ENCODE peak calls at places on chromosomes 2 and 18, in nine cellular contexts. U is mammary epithelial cell, O is BE2C, K is brain microvascular endothelial cell, H is lower lobe of right lung, R is MM.1S, I is IMR-90, V is HCT116, T is Karpas-422. W is an unnamed sample.

GRCh38 chr18:25957017-25957416 is 133.4 kb downstream of the SS18 start:
- DNase-seq in V (no peak), T (no peak), U (no peak), R (no peak), O (no peak), I (no peak), H (no peak), K (no peak), W (no peak)

GRCh38 chr2:55910077-55910476 is 13.5 kb downstream of the EFEMP1 start:
- DNase-seq in I (no peak), R (no peak), T (no peak), H (no peak), V (no peak), K (no peak), U (no peak), O (no peak), W (no peak)

GRCh38 chr2:29269095-29270090 is 154.2 kb downstream of the CLIP4 start:
- DNase-seq in I (no peak), U (no peak), K (no peak), V (no peak), T (no peak), O (no peak), R (no peak), H (no peak), W (no peak)

GRCh38 chr2:85851253-85851955 is 37.4 kb downstream of the ST3GAL5 start:
- DNase-seq in I (no peak), O (no peak), V (no peak), U (peak), H (no peak), K (no peak), T (no peak), R (no peak), W (peak)

GRCh38 chr18:11901826-11902438 is 6.2 kb downstream of the MPPE1 start:
- DNase-seq in R (no peak), K (no peak), U (no peak), I (no peak), H (no peak), O (no peak), T (no peak), V (no peak), W (no peak)

GRCh38 chr2:160252278-160252887 is 52.3 kb upstream of the ITGB6 start:
- DNase-seq in K (no peak), U (no peak), T (no peak), H (no peak), R (no peak), I (peak), V (peak), O (no peak), W (no peak)

GRCh38 chr2:28621172-28622100 is 125.6 kb downstream of the PLB1 start:
- DNase-seq in I (peak), T (no peak), U (peak), V (peak), K (peak), R (peak), H (peak), O (no peak), W (peak)

GRCh38 chr2:160269803-160270570 is 69.9 kb upstream of the ITGB6 start:
- DNase-seq in I (peak), R (peak), H (peak), V (peak), K (peak), U (peak), T (no peak), O (peak), W (peak)

GRCh38 chr2:169139993-169140767 is 70.8 kb downstream of the DHRS9 start:
- DNase-seq in U (no peak), O (no peak), I (no peak), H (no peak), K (no peak), R (peak), V (no peak), T (no peak), W (no peak)

GRCh38 chr2:58387701-58388100 is 146.6 kb upstream of the FANCL start:
- DNase-seq in V (no peak), I (no peak), R (no peak), K (no peak), T (no peak), H (no peak), U (peak), O (no peak), W (no peak)

GRCh38 chr2:24313744-24314632 is 46.3 kb downstream of the ITSN2 start:
- DNase-seq in R (no peak), T (no peak), I (peak), U (peak), H (no peak), K (peak), V (no peak), O (no peak), W (no peak)

GRCh38 chr2:138321458-138321857 is 180.1 kb upstream of the SPOPL start:
- DNase-seq in R (no peak), U (no peak), O (no peak), K (no peak), V (no peak), I (no peak), H (no peak), T (no peak), W (no peak)

GRCh38 chr18:61308795-61309393 is 24.3 kb upstream of the CDH20 start:
- DNase-seq in U (no peak), O (no peak), K (peak), R (no peak), I (peak), V (no peak), H (no peak), T (no peak), W (no peak)

GRCh38 chr2:145729993-145730770 is 1210.3 kb upstream of the ZEB2 start:
- DNase-seq in U (no peak), K (no peak), T (no peak), R (no peak), H (no peak), V (no peak), O (no peak), I (no peak), W (no peak)

GRCh38 chr2:38713311-38713710 is 37.9 kb downstream of the SRSF7 start:
- DNase-seq in T (no peak), U (no peak), K (no peak), O (no peak), I (no peak), H (no peak), R (no peak), V (no peak), W (no peak)

GRCh38 chr2:7812231-7812995 is 869.4 kb upstream of the ID2 start:
- DNase-seq in K (peak), O (no peak), U (peak), V (no peak), I (peak), H (no peak), R (no peak), T (no peak), W (peak)

GRCh38 chr2:217307023-217307422 is 447.2 kb upstream of the TNP1 start:
- DNase-seq in T (no peak), O (peak), U (no peak), R (no peak), I (no peak), V (no peak), H (no peak), K (no peak), W (no peak)

GRCh38 chr2:191255756-191256312 is 10.6 kb downstream of the MYO1B start:
- DNase-seq in I (peak), R (no peak), U (peak), V (no peak), T (no peak), H (no peak), O (peak), K (no peak), W (no peak)

GRCh38 chr18:62280058-62280457 is 45.1 kb upstream of the TNFRSF11A start:
- DNase-seq in V (no peak), U (no peak), R (no peak), I (no peak), T (no peak), K (no peak), H (no peak), O (no peak), W (no peak)

GRCh38 chr2:226048625-226049024 is 649.1 kb downstream of the NYAP2 start:
- DNase-seq in H (no peak), T (no peak), K (peak), O (no peak), V (peak), R (no peak), I (peak), U (peak), W (no peak)

GRCh38 chr2:186950694-186951093 is 101.7 kb upstream of the ZSWIM2 start:
- DNase-seq in U (peak), V (no peak), I (peak), O (no peak), R (no peak), H (no peak), T (no peak), K (no peak), W (no peak)

GRCh38 chr2:173929441-173929840 is 35.7 kb downstream of the SP3 start:
- DNase-seq in H (no peak), V (no peak), K (no peak), I (peak), R (no peak), U (no peak), O (no peak), T (no peak), W (no peak)

GRCh38 chr18:43485565-43485964 is 208.3 kb upstream of the SYT4 start:
- DNase-seq in R (peak), V (no peak), U (no peak), H (no peak), K (no peak), O (no peak), T (no peak), I (no peak), W (no peak)

GRCh38 chr2:203705184-203705583 is 1.3 kb upstream of the CD28 start:
- DNase-seq in H (no peak), T (no peak), O (no peak), I (no peak), R (peak), U (no peak), K (no peak), V (no peak), W (no peak)

GRCh38 chr2:120313695-120314615 is 32.0 kb upstream of the INHBB start:
- DNase-seq in K (no peak), O (no peak), V (no peak), T (no peak), U (no peak), I (no peak), H (no peak), R (no peak), W (no peak)

GRCh38 chr2:128237081-128237534 is 81.6 kb downstream of the HS6ST1 start:
- DNase-seq in K (peak), R (no peak), V (no peak), I (peak), U (no peak), T (no peak), O (no peak), H (no peak), W (peak)

GRCh38 chr2:174124171-174124570 is 124.2 kb downstream of the OLA1 start:
- DNase-seq in K (no peak), I (peak), H (no peak), O (no peak), V (no peak), T (no peak), U (no peak), R (no peak), W (no peak)

GRCh38 chr2:143193121-143193520 is 63.9 kb downstream of the ARHGAP15 start:
- DNase-seq in V (no peak), T (no peak), H (no peak), O (no peak), I (no peak), R (no peak), K (no peak), U (no peak), W (no peak)

GRCh38 chr2:112259509-112260294 is 4.9 kb upstream of the ZC3H8 start:
- DNase-seq in R (peak), H (peak), U (peak), I (peak), V (peak), O (peak), T (peak), K (peak), W (peak)

GRCh38 chr2:222671259-222672067 is at the start of gene MOGAT1:
- DNase-seq in V (no peak), R (no peak), U (no peak), H (peak), T (no peak), I (no peak), K (no peak), O (peak), W (no peak)

GRCh38 chr2:111106720-111107119 is 14.0 kb upstream of the BCL2L11 start:
- DNase-seq in U (peak), T (no peak), V (no peak), O (no peak), R (no peak), K (no peak), H (no peak), I (no peak), W (no peak)

GRCh38 chr2:109438773-109439191 is 175.0 kb downstream of the SEPTIN10 start:
- DNase-seq in K (peak), V (no peak), R (no peak), O (no peak), H (no peak), I (peak), T (no peak), U (peak), W (no peak)

GRCh38 chr18:22844184-22844583 is 88.9 kb upstream of the RBBP8 start:
- DNase-seq in V (no peak), H (no peak), K (no peak), R (no peak), I (no peak), O (no peak), T (no peak), U (peak), W (no peak)

GRCh38 chr18:25805323-25805722 is 285.1 kb downstream of the SS18 start:
- DNase-seq in H (no peak), V (no peak), U (peak), K (peak), O (no peak), T (no peak), R (no peak), I (peak), W (peak)

GRCh38 chr18:58316400-58316942 is 272.4 kb downstream of the NEDD4L start:
- DNase-seq in R (no peak), H (no peak), V (no peak), O (no peak), U (no peak), I (no peak), T (no peak), K (no peak), W (no peak)

GRCh38 chr2:88999365-88999764 is 307.9 kb downstream of the RPIA start:
- DNase-seq in U (no peak), R (no peak), I (no peak), O (no peak), V (no peak), H (no peak), K (no peak), T (no peak), W (no peak)

GRCh38 chr18:50097702-50098101 is 97.2 kb downstream of the MYO5B start:
- DNase-seq in O (no peak), V (peak), H (peak), T (no peak), R (peak), K (no peak), U (peak), I (no peak), W (no peak)
- H3K4me3 ChIP-seq in O (no peak), V (no peak), H (no peak), T (no peak), R (no peak), K (no peak), U (no peak), I (no peak), W (no peak)

DNA sequence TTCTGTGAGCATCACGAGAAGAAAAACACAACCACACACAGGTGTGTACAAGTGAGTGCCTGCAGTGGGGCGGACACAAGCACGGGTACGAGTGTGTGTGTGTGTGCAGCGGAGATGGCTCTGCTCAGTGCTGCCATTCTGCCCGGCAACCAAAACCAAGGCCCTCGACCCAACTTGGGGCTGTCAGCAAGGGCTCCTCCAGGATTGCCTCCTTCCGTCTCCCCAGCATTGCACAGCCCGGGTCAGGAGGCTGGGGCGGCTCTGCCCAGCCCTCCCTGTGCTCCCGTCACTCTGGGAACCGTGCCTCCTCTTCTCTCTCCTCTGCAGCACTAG is 66.5 kb downstream of the PXDN start:
- DNase-seq in R (no peak), I (no peak), V (no peak), U (no peak), T (no peak), K (no peak), O (no peak), H (peak), W (no peak)
- H3K4me3 ChIP-seq in R (no peak), I (no peak), V (no peak), U (no peak), T (no peak), K (no peak), O (no peak), H (no peak), W (no peak)

GRCh38 chr18:9688036-9688741 is 19.9 kb upstream of the RAB31 start:
- DNase-seq in I (peak), V (no peak), O (no peak), T (no peak), R (no peak), K (peak), H (no peak), U (peak), W (no peak)

GRCh38 chr18:9690418-9691178 is 17.5 kb upstream of the RAB31 start:
- DNase-seq in U (no peak), I (peak), K (no peak), H (no peak), O (no peak), V (no peak), R (no peak), T (no peak), W (no peak)

GRCh38 chr18:9689253-9689652 is 18.8 kb upstream of the RAB31 start:
- DNase-seq in T (no peak), O (no peak), K (no peak), R (no peak), V (no peak), H (no peak), U (no peak), I (no peak), W (no peak)

GRCh38 chr18:9694174-9694573 is 13.9 kb upstream of the RAB31 start:
- DNase-seq in O (no peak), V (no peak), K (no peak), U (no peak), I (no peak), R (no peak), T (no peak), H (no peak), W (no peak)

GRCh38 chr18:9691235-9691634 is 16.9 kb upstream of the RAB31 start:
- DNase-seq in U (no peak), V (no peak), H (no peak), R (no peak), I (no peak), K (no peak), T (no peak), O (no peak), W (no peak)
- H3K4me3 ChIP-seq in U (no peak), V (no peak), H (no peak), R (no peak), I (no peak), K (no peak), T (no peak), O (no peak), W (no peak)

DNA sequence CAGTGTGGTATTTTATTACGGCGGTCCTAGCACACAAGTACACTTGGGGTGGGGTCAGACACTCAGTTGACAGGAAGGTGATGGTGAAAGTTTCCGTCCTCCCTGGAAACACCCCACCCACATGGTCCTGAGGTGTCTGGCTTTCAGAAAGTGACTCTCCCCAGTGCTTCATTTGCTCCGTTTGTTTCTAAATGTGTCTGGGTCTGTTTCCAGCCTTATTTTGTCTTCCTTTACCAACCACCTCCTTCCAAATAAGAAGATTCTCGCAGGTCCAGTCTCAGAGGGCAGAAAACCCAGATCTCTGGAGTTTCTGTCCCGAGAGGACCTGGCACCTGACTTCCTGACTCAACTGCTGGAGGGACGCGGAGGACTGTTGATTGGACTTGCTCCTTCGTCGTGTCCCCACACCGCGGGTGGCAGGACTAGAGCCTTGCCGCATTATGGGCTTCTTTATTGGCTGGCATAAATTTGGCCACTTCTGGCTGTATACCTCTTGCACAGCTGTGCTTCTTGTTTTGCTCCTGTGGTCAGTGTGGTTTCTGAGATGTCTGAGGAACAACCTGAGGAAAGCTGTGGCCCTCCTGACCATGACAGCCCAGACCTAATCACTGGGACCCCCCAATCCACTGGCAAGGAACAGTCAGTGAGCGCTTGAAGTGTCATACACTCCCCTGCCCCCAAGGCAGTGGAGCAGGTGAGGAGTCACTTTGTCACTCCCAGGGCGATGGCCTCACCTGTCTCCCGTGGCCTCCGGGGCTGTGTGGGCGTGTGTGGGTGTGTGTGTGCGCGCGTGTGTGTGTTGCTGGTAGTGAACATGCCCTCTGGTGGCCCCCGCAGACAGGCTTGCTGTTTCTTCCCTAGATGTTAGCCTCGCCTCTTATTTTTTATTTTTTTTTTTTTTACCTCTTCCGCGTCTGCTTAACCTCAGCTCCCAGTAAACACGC is 45.6 kb downstream of the MEX3C start:
- DNase-seq in K (no peak), V (no peak), T (no peak), I (no peak), H (no peak), U (no peak), R (peak), O (no peak), W (no peak)
- H3K4me3 ChIP-seq in K (no peak), V (no peak), T (no peak), I (no peak), H (no peak), U (no peak), R (peak), O (no peak), W (no peak)

DNA sequence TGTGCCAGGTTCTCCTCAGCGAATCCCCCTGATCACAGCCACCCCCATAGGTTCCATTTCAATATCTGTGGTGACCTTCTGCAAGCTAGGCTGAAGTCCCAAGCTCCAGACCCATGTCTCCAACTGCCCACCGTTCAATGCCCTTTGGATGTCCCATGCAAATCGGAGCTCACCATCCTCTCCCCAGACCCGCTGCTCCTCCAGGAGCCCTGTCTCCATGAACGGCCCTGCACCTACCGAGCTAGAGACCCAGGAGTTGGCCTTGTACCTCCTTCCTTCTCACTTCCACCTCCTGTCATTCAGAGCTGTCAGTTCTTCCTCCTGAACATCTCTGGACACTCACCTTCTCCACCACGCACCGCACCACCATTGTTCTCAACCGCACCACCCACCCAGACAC is 1.0 kb upstream of the FAHD2A start:
- DNase-seq in T (no peak), U (no peak), K (no peak), R (no peak), I (no peak), H (no peak), O (no peak), V (no peak), W (no peak)
- H3K4me3 ChIP-seq in T (peak), U (peak), K (peak), R (peak), I (peak), H (peak), O (peak), V (peak), W (peak)

DNA sequence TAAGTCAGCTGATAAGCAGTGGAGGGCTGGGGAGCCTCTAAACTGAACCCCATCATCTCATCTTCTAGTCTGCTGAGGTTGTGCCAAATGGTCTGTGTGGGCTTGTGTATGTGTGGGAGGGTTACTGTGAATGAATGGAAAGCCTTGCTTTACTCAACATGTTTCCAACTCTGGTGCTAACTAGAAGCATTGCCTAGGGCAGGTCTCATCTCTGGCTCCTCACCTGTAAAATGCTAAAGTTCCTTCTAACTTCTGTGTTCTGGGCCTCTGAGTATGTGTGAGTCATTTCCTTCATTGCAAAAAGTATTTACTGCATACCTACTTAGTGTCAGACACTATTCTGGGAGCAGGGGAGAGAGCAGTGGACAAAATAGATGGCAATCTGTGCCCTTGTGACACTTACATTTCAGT is 1.3 kb downstream of the LIPG start:
- DNase-seq in O (no peak), V (peak), H (no peak), U (peak), K (no peak), T (no peak), R (no peak), I (no peak), W (no peak)
- H3K4me3 ChIP-seq in O (no peak), V (peak), H (peak), U (peak), K (peak), T (no peak), R (no peak), I (no peak), W (no peak)